ENCODE peak calls at places on chromosomes 7 and 10, in five cellular contexts. B is HepG2, I is K562, P is IMR-90, L is A549. O is an unnamed sample.

GRCh38 chr10:99276848-99277486 is 41.3 kb upstream of the HPSE2 start:
- DNase-seq in B (peak; percentile 17), I (peak; percentile 4), P (peak; percentile 2), L (peak; percentile 56), O (no peak)

GRCh38 chr10:129758180-129758579 is 205.9 kb downstream of the EBF3 start:
- DNase-seq in B (no peak), I (no peak), P (no peak), L (no peak), O (no peak)

GRCh38 chr7:133081605-133082389 is at the start of gene CHCHD3:
- DNase-seq in B (peak; percentile 96), I (peak; percentile 99), P (peak; percentile 98), L (peak; percentile 97), O (peak; percentile 88)

GRCh38 chr7:32937344-32938174 is 19.7 kb upstream of the FKBP9 start:
- DNase-seq in B (peak; percentile 40), I (no peak), P (peak; percentile 61), L (peak; percentile 16), O (no peak)

GRCh38 chr10:68043030-68043429 is 32.1 kb downstream of the HERC4 start:
- DNase-seq in B (no peak), I (no peak), P (peak; percentile 60), L (no peak), O (no peak)

GRCh38 chr10:131706952-131707351 is 193.9 kb upstream of the PPP2R2D start:
- DNase-seq in B (no peak), I (no peak), P (no peak), L (no peak), O (no peak)

GRCh38 chr7:93923946-93924345 is 2.4 kb downstream of the GNG11 start:
- DNase-seq in B (no peak), I (no peak), P (peak; percentile 43), L (no peak), O (no peak)

GRCh38 chr10:95260909-95261552 is 29.8 kb downstream of the PDLIM1 start:
- DNase-seq in B (no peak), I (no peak), P (peak; percentile 62), L (no peak), O (no peak)

GRCh38 chr7:106099539-106099938 is 12.6 kb downstream of the SYPL1 start:
- DNase-seq in B (no peak), I (no peak), P (no peak), L (no peak), O (no peak)

GRCh38 chr10:89175821-89176220 is 31.3 kb downstream of the CH25H start:
- DNase-seq in B (no peak), I (no peak), P (no peak), L (no peak), O (no peak)

GRCh38 chr10:34088208-34088794 is 726.8 kb downstream of the PARD3 start:
- DNase-seq in B (no peak), I (no peak), P (no peak), L (no peak), O (no peak)

GRCh38 chr10:94042001-94042813 is 48.5 kb downstream of the PLCE1 start:
- DNase-seq in B (no peak), I (no peak), P (peak; percentile 79), L (peak; percentile 87), O (no peak)

GRCh38 chr7:113289140-113289740 is 170.9 kb upstream of the SMIM30 start:
- DNase-seq in B (peak; percentile 36), I (no peak), P (peak; percentile 71), L (peak; percentile 35), O (no peak)

GRCh38 chr7:26843696-26844095 is 20.7 kb downstream of the SKAP2 start:
- DNase-seq in B (no peak), I (no peak), P (peak; percentile 41), L (peak; percentile 55), O (no peak)

GRCh38 chr10:74754397-74754796 is 72.0 kb upstream of the KAT6B start:
- DNase-seq in B (no peak), I (no peak), P (peak; percentile 20), L (no peak), O (no peak)

GRCh38 chr7:22657479-22657878 is 69.5 kb upstream of the IL6 start:
- DNase-seq in B (no peak), I (no peak), P (no peak), L (no peak), O (no peak)
- TF ChIP-seq MAFK in B (no peak), I (no peak), P (no peak), L (no peak), O (no peak)

DNA sequence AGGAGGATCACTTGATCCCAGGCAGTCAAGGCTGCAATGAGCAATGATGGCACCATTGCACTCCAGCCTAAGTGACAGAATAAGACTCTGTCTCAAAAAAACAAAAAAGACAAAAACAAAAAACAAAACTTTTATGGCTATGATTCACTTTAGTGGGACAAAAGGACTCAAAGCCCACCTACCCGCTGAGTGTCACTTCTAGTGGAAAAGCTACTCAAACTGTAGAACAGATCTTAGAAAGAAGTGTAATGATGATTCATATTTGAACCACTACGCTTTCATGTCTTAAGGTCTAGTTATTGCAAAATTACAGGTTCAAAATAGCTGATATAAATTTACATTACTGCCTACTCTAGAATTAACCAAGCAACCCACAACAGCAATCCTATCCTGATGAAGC is 47.1 kb upstream of the OTUD1 start:
- DNase-seq in B (no peak), I (no peak), P (no peak), L (no peak), O (no peak)
- TF ChIP-seq MAFK in B (no peak), I (no peak), P (no peak), L (no peak), O (no peak)

GRCh38 chr7:122829962-122830361 is 56.3 kb downstream of the CADPS2 start:
- DNase-seq in B (no peak), I (no peak), P (no peak), L (no peak), O (no peak)

DNA sequence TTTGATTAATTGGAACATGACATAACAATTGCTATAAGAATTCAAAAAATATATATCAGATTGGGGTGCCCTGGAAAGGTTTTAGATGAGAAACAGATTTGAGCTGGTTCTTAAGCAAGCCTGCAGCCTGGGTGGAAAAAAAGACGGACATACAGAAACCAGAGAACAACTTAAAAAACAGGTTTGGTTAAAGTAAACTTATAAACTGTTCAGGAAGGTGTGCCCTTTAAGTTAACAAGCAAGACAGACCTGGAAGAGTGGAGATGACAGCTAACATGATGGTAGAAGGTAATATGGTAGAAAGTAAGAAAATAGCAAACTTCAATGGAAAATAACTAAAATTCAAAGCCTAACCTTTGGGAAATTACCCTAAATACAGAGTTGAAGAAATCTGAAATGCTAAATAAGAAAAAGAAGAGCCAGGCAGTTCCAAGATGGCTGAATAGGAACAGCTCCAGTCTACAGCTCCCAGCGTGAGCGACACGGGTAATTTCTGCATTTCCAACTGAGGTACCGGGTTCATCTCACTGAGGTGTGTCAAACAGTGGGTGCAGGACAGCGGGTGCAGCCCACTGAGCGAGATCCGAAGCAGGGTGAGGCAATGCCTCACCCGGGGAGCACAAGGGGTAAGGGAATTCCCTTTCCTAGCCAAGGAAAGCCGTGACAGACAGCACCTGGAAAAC is 52.2 kb downstream of the CADPS2 start:
- DNase-seq in B (no peak), I (no peak), P (no peak), L (no peak), O (no peak)
- TF ChIP-seq MAFK in B (no peak), I (no peak), P (no peak), L (no peak), O (no peak)

GRCh38 chr10:115879372-115879771 is 393.6 kb downstream of the GFRA1 start:
- DNase-seq in B (no peak), I (no peak), P (no peak), L (no peak), O (no peak)
- TF ChIP-seq MAFK in B (no peak), I (no peak), P (no peak), L (no peak), O (no peak)

GRCh38 chr7:30594540-30595460 is at the start of gene GARS1:
- DNase-seq in B (peak; percentile 77), I (peak; percentile 77), P (peak; percentile 92), L (peak; percentile 94), O (peak; percentile 91)

GRCh38 chr7:30596721-30597120 is 2.0 kb downstream of the GARS1 start:
- DNase-seq in B (no peak), I (no peak), P (peak; percentile 8), L (no peak), O (no peak)

GRCh38 chr7:30596043-30596641 is 1.5 kb downstream of the GARS1 start:
- DNase-seq in B (peak; percentile 42), I (no peak), P (peak; percentile 41), L (peak; percentile 30), O (no peak)

GRCh38 chr7:30594055-30594539 is 581 bp upstream of the GARS1 start:
- DNase-seq in B (peak; percentile 60), I (peak; percentile 39), P (peak; percentile 24), L (peak; percentile 76), O (peak; percentile 70)

GRCh38 chr7:30595461-30596042 is 874 bp downstream of the GARS1 start:
- DNase-seq in B (no peak), I (no peak), P (no peak), L (no peak), O (no peak)
- TF ChIP-seq MAFK in B (no peak), I (no peak), P (no peak), L (no peak), O (no peak)

O was measured in H1.